ENCODE peak calls at places on chromosomes 11 and 22, in seven cellular contexts. N is stimulated activated CD4-positive, alpha-beta T cell treated with anti-CD3 and anti-CD28 coated beads, Interleukin-12 subunit alpha, Interleukin-12 subunit beta, amount 100 ng/mL, for 48 hours; U is islet precursor cell; L is GM23248; D is NCI-H146; Z is COR-L47; Q is effector CD4-positive, alpha-beta T cell. X is an unnamed sample.

GRCh38 chr22:27107005-27107404 is 449.6 kb downstream of the MIAT start:
- DNase-seq in N (no peak), U (no peak), L (no peak), D (no peak), Z (no peak), Q (no peak), X (no peak)

GRCh38 chr22:17108256-17109112 is 12.7 kb downstream of the TMEM121B start:
- DNase-seq in N (no peak), U (no peak), L (no peak), D (no peak), Z (no peak), Q (no peak), X (peak; percentile 64)

GRCh38 chr11:14067686-14068085 is 105.2 kb downstream of the SPON1 start:
- DNase-seq in N (no peak), U (no peak), L (no peak), D (no peak), Z (no peak), Q (no peak), X (no peak)

GRCh38 chr11:16120008-16120407 is 236.3 kb downstream of the SOX6 start:
- DNase-seq in N (no peak), U (no peak), L (no peak), D (no peak), Z (no peak), Q (no peak), X (no peak)

GRCh38 chr11:64851831-64852337 is 7.4 kb upstream of the CDC42BPG start:
- DNase-seq in N (no peak), U (no peak), L (no peak), D (no peak), Z (no peak), Q (no peak), X (no peak)

GRCh38 chr22:28799125-28799833 is 1.1 kb downstream of the XBP1 start:
- DNase-seq in N (no peak), U (peak; percentile 72), L (peak; percentile 97), D (peak; percentile 57), Z (peak; percentile 35), Q (no peak), X (no peak)

GRCh38 chr11:125999234-125999880 is 53.5 kb downstream of the VSIG10L2 start:
- DNase-seq in N (no peak), U (no peak), L (no peak), D (no peak), Z (no peak), Q (no peak), X (no peak)

GRCh38 chr11:84398017-84398626 is 1112.0 kb upstream of the CCDC90B start:
- DNase-seq in N (no peak), U (no peak), L (peak; percentile 58), D (peak; percentile 30), Z (peak; percentile 43), Q (no peak), X (no peak)

GRCh38 chr11:61126266-61126665 is 24.0 kb downstream of the CD5 start:
- DNase-seq in N (no peak), U (peak; percentile 65), L (no peak), D (no peak), Z (no peak), Q (no peak), X (no peak)

GRCh38 chr11:37390566-37390965 is 792.5 kb upstream of the RAG2 start:
- DNase-seq in N (no peak), U (no peak), L (no peak), D (no peak), Z (no peak), Q (no peak), X (no peak)

GRCh38 chr11:9489366-9489765 is 28.6 kb downstream of the ZNF143 start:
- DNase-seq in N (no peak), U (no peak), L (peak; percentile 84), D (no peak), Z (no peak), Q (no peak), X (no peak)

GRCh38 chr11:16982809-16983208 is 31.4 kb downstream of the PLEKHA7 start:
- DNase-seq in N (no peak), U (no peak), L (peak; percentile 7), D (no peak), Z (no peak), Q (no peak), X (no peak)

GRCh38 chr22:35987487-35987886 is 41.1 kb downstream of the RBFOX2 start:
- DNase-seq in N (no peak), U (no peak), L (peak; percentile 81), D (no peak), Z (no peak), Q (no peak), X (no peak)

GRCh38 chr11:110087820-110088534 is 5.2 kb upstream of the ZC3H12C start:
- DNase-seq in N (no peak), U (no peak), L (peak; percentile 72), D (no peak), Z (no peak), Q (no peak), X (no peak)

GRCh38 chr11:67732045-67732787 is 57.8 kb upstream of the ALDH3B2 start:
- DNase-seq in N (peak; percentile 3), U (no peak), L (peak; percentile 7), D (no peak), Z (peak; percentile 54), Q (peak; percentile 32), X (peak; percentile 72)

GRCh38 chr22:28013611-28014010 is 94.6 kb upstream of the PITPNB start:
- DNase-seq in N (no peak), U (no peak), L (no peak), D (no peak), Z (no peak), Q (no peak), X (no peak)

GRCh38 chr11:13278620-13279486 is 1.3 kb downstream of the BMAL1 start:
- DNase-seq in N (no peak), U (no peak), L (peak; percentile 40), D (peak; percentile 16), Z (no peak), Q (no peak), X (no peak)

GRCh38 chr11:22433066-22433450 is 94.9 kb downstream of the SLC17A6 start:
- DNase-seq in N (no peak), U (no peak), L (peak; percentile 47), D (no peak), Z (no peak), Q (no peak), X (no peak)

X was measured in naive thymus-derived CD8-positive, alpha-beta T cell.